ENCODE peak calls at places on chromosomes 16 and 17, in seven cellular contexts. X is NCI-H1092, B is T-cell, E is stromal cell of bone marrow, T is ecto neural progenitor cell, U is T-helper 1 cell, N is mammary epithelial cell. J is an unnamed sample.

GRCh38 chr16:87391324-87391949 is 699 bp upstream of the MAP1LC3B start:
- DNase-seq in N (no peak), T (no peak), B (no peak), E (no peak), X (no peak), U (no peak), J (peak; percentile 64)

GRCh38 chr17:82128287-82128686 is 30.3 kb upstream of the FASN start:
- DNase-seq in N (no peak), E (no peak), U (no peak), B (peak; percentile 13), T (no peak), X (no peak), J (no peak)

GRCh38 chr16:30902070-30902972 is 5.9 kb downstream of the CTF1 start:
- DNase-seq in B (peak; percentile 40), E (peak; percentile 43), U (no peak), X (peak; percentile 48), N (peak; percentile 31), T (peak; percentile 86), J (peak; percentile 82)

GRCh38 chr16:49061315-49061714 is 220.3 kb downstream of the CBLN1 start:
- DNase-seq in X (no peak), U (no peak), T (no peak), N (no peak), E (no peak), B (no peak), J (no peak)

GRCh38 chr17:2214887-2215615 is 88.5 kb downstream of the SMG6 start:
- DNase-seq in E (no peak), X (no peak), T (peak; percentile 45), N (no peak), U (no peak), B (no peak), J (no peak)

GRCh38 chr17:62860962-62861873 is 53.1 kb upstream of the MARCHF10 start:
- DNase-seq in T (peak; percentile 46), X (no peak), U (no peak), E (no peak), B (no peak), N (no peak), J (peak; percentile 81)

GRCh38 chr16:46884513-46885293 is 541 bp downstream of the GPT2 start:
- DNase-seq in U (no peak), E (no peak), X (no peak), N (peak; percentile 36), T (no peak), B (no peak), J (peak; percentile 72)

GRCh38 chr16:23388786-23389185 is 64.2 kb downstream of the COG7 start:
- DNase-seq in E (no peak), U (no peak), N (no peak), T (no peak), B (no peak), X (no peak), J (no peak)

GRCh38 chr17:19345486-19346350 is 16.8 kb downstream of the B9D1 start:
- DNase-seq in N (no peak), B (no peak), U (no peak), E (no peak), T (no peak), X (no peak), J (no peak)

GRCh38 chr16:27566417-27566816 is 16.5 kb downstream of the KATNIP start:
- DNase-seq in X (no peak), E (no peak), B (no peak), T (no peak), U (no peak), N (no peak), J (no peak)

GRCh38 chr17:50710025-50710424 is 2.3 kb upstream of the ANKRD40 start:
- DNase-seq in T (no peak), X (no peak), N (no peak), B (no peak), U (no peak), E (no peak), J (no peak)

GRCh38 chr17:81386141-81386645 is 9.1 kb upstream of the BAHCC1 start:
- DNase-seq in N (no peak), X (no peak), T (no peak), U (no peak), B (no peak), E (no peak), J (no peak)

GRCh38 chr16:1861730-1862129 is 10.2 kb downstream of the MEIOB start:
- DNase-seq in B (no peak), X (no peak), N (no peak), E (no peak), T (no peak), U (no peak), J (no peak)

GRCh38 chr17:11557727-11558452 is 40.4 kb upstream of the DNAH9 start:
- DNase-seq in U (no peak), E (no peak), X (no peak), T (no peak), B (no peak), N (no peak), J (no peak)

GRCh38 chr16:3578121-3578520 is 918 bp upstream of the NLRC3 start:
- DNase-seq in U (no peak), N (no peak), B (peak; percentile 21), T (no peak), X (no peak), E (no peak), J (no peak)

GRCh38 chr16:28494141-28494851 is at the start of gene APOBR:
- DNase-seq in U (peak; percentile 82), B (peak; percentile 88), X (no peak), T (no peak), N (no peak), E (no peak), J (no peak)

GRCh38 chr16:88302666-88303065 is 80.1 kb upstream of the ZNF469 start:
- DNase-seq in X (no peak), B (no peak), E (no peak), N (no peak), T (no peak), U (no peak), J (no peak)

GRCh38 chr17:44865231-44865660 is 17.6 kb downstream of the HIGD1B start:
- DNase-seq in N (peak; percentile 33), X (peak; percentile 60), T (peak; percentile 82), E (peak; percentile 50), U (peak; percentile 58), B (peak; percentile 69), J (peak; percentile 90)

GRCh38 chr16:2813661-2814288 is 3.3 kb upstream of the PRSS21 start:
- DNase-seq in B (no peak), T (no peak), E (no peak), U (no peak), X (no peak), N (no peak), J (no peak)

GRCh38 chr17:13647551-13647950 is 45.8 kb upstream of the HS3ST3A1 start:
- DNase-seq in E (no peak), T (no peak), B (no peak), X (no peak), U (no peak), N (no peak), J (no peak)

GRCh38 chr16:31874354-31875111 is 926 bp downstream of the ZNF267 start:
- DNase-seq in N (peak; percentile 73), B (no peak), T (no peak), X (no peak), E (peak; percentile 45), U (no peak), J (peak; percentile 42)

GRCh38 chr17:35011671-35012216 is 31.4 kb downstream of the LIG3 start:
- DNase-seq in U (no peak), B (no peak), T (no peak), X (no peak), N (no peak), E (no peak), J (peak; percentile 12)

GRCh38 chr17:13503526-13503925 is 98.2 kb downstream of the HS3ST3A1 start:
- DNase-seq in T (no peak), X (no peak), U (no peak), E (no peak), B (no peak), N (no peak), J (no peak)

GRCh38 chr17:42055496-42055895 is 5.1 kb upstream of the C17orf113 start:
- DNase-seq in E (no peak), N (no peak), U (no peak), T (no peak), X (no peak), B (no peak), J (peak; percentile 32)

GRCh38 chr16:59341368-59341767 is 607.3 kb upstream of the GOT2 start:
- DNase-seq in E (no peak), X (no peak), U (no peak), B (no peak), T (no peak), N (no peak), J (no peak)

GRCh38 chr17:1143573-1143972 is 36.2 kb downstream of the ABR start:
- DNase-seq in N (no peak), B (no peak), U (no peak), E (no peak), T (peak; percentile 89), X (no peak), J (peak; percentile 42)

J was measured in DMS53.